ENCODE peak calls at places on chromosome 1, in eight cellular contexts. F, W, A, D, H, S, Q and X are unnamed samples.

GRCh38 chr1:198496216-198497143 is 44.0 kb downstream of the ATP6V1G3 start:
- DNase-seq in H (no peak), S (no peak), A (no peak), Q (no peak), W (no peak), D (peak), F (no peak), X (peak)

GRCh38 chr1:10387611-10388386 is 11.1 kb upstream of the PGD start:
- DNase-seq in F (no peak), S (no peak), D (peak), Q (no peak), W (no peak), H (no peak), A (no peak), X (peak)

GRCh38 chr1:207035877-207036558 is 3.5 kb upstream of the C1orf116 start:
- DNase-seq in Q (no peak), W (no peak), H (no peak), F (no peak), S (no peak), A (no peak), D (no peak), X (no peak)

GRCh38 chr1:89552481-89553194 is 28.0 kb downstream of the LRRC8B start:
- DNase-seq in S (peak), Q (no peak), A (peak), W (no peak), H (peak), D (no peak), F (no peak), X (no peak)

GRCh38 chr1:154410185-154410827 is 5.2 kb downstream of the IL6R start:
- DNase-seq in Q (no peak), A (no peak), W (no peak), S (no peak), H (no peak), D (no peak), F (no peak), X (no peak)

GRCh38 chr1:97796716-97797115 is 124.1 kb downstream of the DPYD start:
- DNase-seq in Q (no peak), H (no peak), F (no peak), W (no peak), A (no peak), S (no peak), D (no peak), X (no peak)

GRCh38 chr1:30688920-30689794 is 34.2 kb downstream of the MATN1 start:
- DNase-seq in F (no peak), W (no peak), A (no peak), D (no peak), Q (no peak), H (no peak), S (no peak), X (no peak)

GRCh38 chr1:1068077-1068373 is 6.1 kb downstream of the RNF223 start:
- DNase-seq in S (no peak), H (no peak), D (no peak), W (no peak), A (no peak), F (no peak), Q (no peak), X (no peak)

GRCh38 chr1:60298290-60298689 is 224.7 kb upstream of the C1orf87 start:
- DNase-seq in F (no peak), Q (no peak), A (no peak), H (no peak), D (no peak), W (no peak), S (no peak), X (no peak)

GRCh38 chr1:229127301-229127700 is 143.6 kb upstream of the RAB4A start:
- DNase-seq in W (no peak), D (no peak), H (peak), S (no peak), A (peak), Q (no peak), F (no peak), X (no peak)

GRCh38 chr1:203163891-203164635 is 11.6 kb downstream of the MYBPH start:
- DNase-seq in S (no peak), W (no peak), Q (no peak), A (no peak), F (no peak), D (no peak), H (no peak), X (no peak)

GRCh38 chr1:47934243-47934805 is 62.9 kb downstream of the TRABD2B start:
- DNase-seq in S (no peak), H (no peak), Q (no peak), A (no peak), F (peak), W (no peak), D (no peak), X (no peak)

GRCh38 chr1:22880174-22880601 is 92.5 kb downstream of the LACTBL1 start:
- DNase-seq in D (peak), S (no peak), W (no peak), Q (no peak), F (no peak), H (no peak), A (no peak), X (peak)

GRCh38 chr1:187032316-187032981 is 203.7 kb downstream of the PLA2G4A start:
- DNase-seq in Q (no peak), D (no peak), W (no peak), A (no peak), F (no peak), S (no peak), H (no peak), X (no peak)

GRCh38 chr1:1013922-1014617 is 773 bp downstream of the ISG15 start:
- DNase-seq in D (no peak), Q (no peak), S (no peak), A (no peak), H (peak), F (peak), W (no peak), X (no peak)

GRCh38 chr1:31752258-31752657 is 11.9 kb downstream of the ADGRB2 start:
- DNase-seq in S (no peak), W (no peak), D (no peak), H (peak), F (no peak), A (no peak), Q (no peak), X (no peak)

GRCh38 chr1:115593365-115594259 is 48.2 kb upstream of the VANGL1 start:
- DNase-seq in H (no peak), D (no peak), W (no peak), S (no peak), A (no peak), F (no peak), Q (no peak), X (no peak)

GRCh38 chr1:150484861-150485260 is 2.4 kb upstream of the TARS2 start:
- DNase-seq in Q (no peak), S (no peak), F (no peak), W (no peak), H (no peak), A (no peak), D (peak), X (peak)

GRCh38 chr1:155226188-155226909 is 17.9 kb downstream of the MTX1 start:
- DNase-seq in H (peak), D (peak), A (peak), Q (peak), S (peak), F (peak), W (peak), X (peak)

GRCh38 chr1:243408479-243408878 is 152.6 kb downstream of the SDCCAG8 start:
- DNase-seq in S (no peak), A (no peak), F (no peak), D (no peak), H (no peak), Q (no peak), W (no peak), X (no peak)

GRCh38 chr1:8090241-8090702 is 64.2 kb upstream of the ERRFI1 start:
- DNase-seq in F (no peak), W (no peak), S (no peak), Q (no peak), A (no peak), H (no peak), D (peak), X (peak)

GRCh38 chr1:199690520-199690919 is 337.0 kb upstream of the NR5A2 start:
- DNase-seq in F (no peak), A (no peak), S (no peak), W (no peak), Q (no peak), H (no peak), D (no peak), X (no peak)

GRCh38 chr1:23224721-23225648 is 7.7 kb upstream of the HTR1D start:
- DNase-seq in S (no peak), Q (no peak), H (no peak), W (no peak), A (no peak), D (peak), F (peak), X (peak)

GRCh38 chr1:118223426-118223825 is 38.4 kb upstream of the SPAG17 start:
- DNase-seq in W (no peak), F (no peak), S (no peak), A (no peak), D (peak), H (peak), Q (no peak), X (peak)

GRCh38 chr1:7596126-7596755 is 174.9 kb upstream of the VAMP3 start:
- DNase-seq in F (no peak), S (no peak), A (no peak), Q (no peak), H (no peak), W (no peak), D (no peak), X (no peak)

GRCh38 chr1:42962641-42963377 is 4.1 kb upstream of the SLC2A1 start:
- DNase-seq in D (peak), W (no peak), F (peak), A (no peak), S (peak), Q (peak), H (peak), X (peak)

GRCh38 chr1:115400891-115401290 is 62.8 kb upstream of the NGF start:
- DNase-seq in W (no peak), A (no peak), Q (no peak), S (peak), H (no peak), F (no peak), D (no peak), X (no peak)

GRCh38 chr1:21759818-21760217 is 23.1 kb downstream of the USP48 start:
- DNase-seq in Q (no peak), A (no peak), W (no peak), F (no peak), S (no peak), H (no peak), D (no peak), X (no peak)

GRCh38 chr1:234862944-234863515 is 253.1 kb upstream of the IRF2BP2 start:
- DNase-seq in D (peak), H (no peak), W (no peak), S (no peak), F (peak), A (no peak), Q (peak), X (peak)